ENCODE peak calls at places on chromosome 1, in four cellular contexts. Q is WTC11, A is H9, S is D721Med. C is an unnamed sample.

GRCh38 chr1:8330271-8331125 is 12.6 kb downstream of the SLC45A1 start:
- DNase-seq in A (no peak), S (no peak), Q (no peak), C (no peak)

GRCh38 chr1:199410462-199410861 is 617.0 kb upstream of the NR5A2 start:
- DNase-seq in S (no peak), Q (no peak), A (no peak), C (no peak)

GRCh38 chr1:210558302-210558701 is 229.6 kb downstream of the HHAT start:
- DNase-seq in Q (no peak), S (no peak), A (no peak), C (no peak)

GRCh38 chr1:48675251-48675650 is 101.4 kb downstream of the BEND5 start:
- DNase-seq in Q (no peak), S (no peak), A (no peak), C (peak; percentile 44)

GRCh38 chr1:233172201-233172600 is 123.3 kb downstream of the PCNX2 start:
- DNase-seq in A (no peak), Q (no peak), S (no peak), C (peak; percentile 30)

GRCh38 chr1:110212165-110213142 is 2.3 kb downstream of the KCNC4 start:
- DNase-seq in Q (peak; percentile 30), S (no peak), A (peak; percentile 34), C (no peak)

GRCh38 chr1:19079541-19079940 is 123.1 kb upstream of the IFFO2 start:
- DNase-seq in A (no peak), S (no peak), Q (no peak), C (no peak)

GRCh38 chr1:214446772-214447556 is 104.4 kb downstream of the PTPN14 start:
- DNase-seq in Q (peak; percentile 69), S (no peak), A (peak; percentile 92), C (peak; percentile 97)

GRCh38 chr1:208167229-208167869 is 76.8 kb downstream of the PLXNA2 start:
- DNase-seq in Q (no peak), S (no peak), A (no peak), C (no peak)

GRCh38 chr1:47558601-47559593 is 121.1 kb downstream of the FOXD2 start:
- DNase-seq in S (no peak), A (no peak), Q (no peak), C (peak; percentile 27)

GRCh38 chr1:15949453-15950245 is 26.3 kb downstream of the ZBTB17 start:
- DNase-seq in Q (peak; percentile 55), A (peak; percentile 80), S (no peak), C (peak; percentile 99)

GRCh38 chr1:104466068-104466467 is 716.4 kb downstream of the AMY1C start:
- DNase-seq in A (no peak), Q (no peak), S (no peak), C (no peak)

GRCh38 chr1:155127672-155128468 is at the start of gene EFNA1:
- DNase-seq in A (peak; percentile 56), Q (peak; percentile 61), S (no peak), C (peak; percentile 73)

GRCh38 chr1:61670016-61670415 is 54.9 kb downstream of the TM2D1 start:
- DNase-seq in S (no peak), Q (no peak), A (no peak), C (no peak)

DNA sequence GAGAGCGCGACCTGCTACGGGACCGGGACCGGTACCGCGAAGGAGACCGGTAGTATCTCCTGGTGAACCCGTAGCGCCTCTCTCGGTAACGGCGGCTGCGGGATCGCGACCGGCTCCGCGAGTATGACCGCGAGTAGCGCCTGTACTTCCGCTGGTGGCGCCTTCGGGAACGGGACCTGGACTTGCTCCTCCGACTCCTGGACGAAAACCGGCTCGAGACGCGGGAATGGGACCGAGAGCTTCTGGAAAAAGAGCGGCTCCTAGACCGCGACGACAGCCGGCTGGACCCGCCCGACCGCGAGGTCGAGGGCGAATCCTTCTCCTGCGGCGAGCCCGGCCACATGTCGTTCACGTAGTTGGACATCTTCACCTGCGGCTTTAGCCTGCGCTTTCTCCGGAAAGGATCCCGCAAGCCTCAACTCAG is 642 bp downstream of the RSRP1 start:
- DNase-seq in S (no peak), A (no peak), Q (peak; percentile 52), C (peak; percentile 28)
- TF ChIP-seq CTCF in S (no peak), A (no peak), Q (no peak), C (no peak)

GRCh38 chr1:198056255-198056654 is 100.5 kb upstream of the NEK7 start:
- DNase-seq in Q (peak; percentile 76), A (peak; percentile 72), S (no peak), C (peak; percentile 11)
- TF ChIP-seq CTCF in Q (peak; percentile 52), A (peak; percentile 70), S (peak; percentile 11), C (peak; percentile 21)

DNA sequence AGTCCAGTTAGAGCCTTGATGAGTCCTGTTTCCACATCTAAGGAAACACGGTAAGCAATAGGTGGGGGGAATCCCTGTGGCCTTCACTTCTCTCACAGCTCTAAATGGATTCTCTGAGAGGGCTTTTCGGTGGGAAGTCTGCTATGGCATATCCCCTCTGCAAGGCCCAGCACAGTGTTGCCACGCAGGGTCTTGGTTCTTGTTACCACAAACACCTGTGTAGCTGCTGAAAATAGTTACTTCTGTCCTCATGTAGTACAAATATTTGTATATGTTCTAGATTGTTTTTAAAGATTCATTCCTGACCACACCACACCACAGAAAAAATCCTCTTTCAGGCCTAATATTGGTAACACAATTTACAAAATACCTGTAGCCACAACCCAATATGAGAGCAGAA is 5.6 kb downstream of the ACTA1 start:
- DNase-seq in Q (no peak), A (no peak), S (no peak), C (no peak)
- TF ChIP-seq CTCF in Q (no peak), A (no peak), S (no peak), C (no peak)

GRCh38 chr1:204712718-204713430 is 27.3 kb upstream of the LRRN2 start:
- DNase-seq in S (no peak), Q (no peak), A (no peak), C (no peak)

GRCh38 chr1:204714194-204714860 is 28.8 kb upstream of the LRRN2 start:
- DNase-seq in S (no peak), A (no peak), Q (no peak), C (no peak)

GRCh38 chr1:204716687-204717086 is 31.1 kb upstream of the LRRN2 start:
- DNase-seq in Q (no peak), A (no peak), S (no peak), C (no peak)

GRCh38 chr1:204713541-204713940 is 28.0 kb upstream of the LRRN2 start:
- DNase-seq in Q (no peak), S (no peak), A (no peak), C (no peak)

GRCh38 chr1:204714861-204715511 is 29.4 kb upstream of the LRRN2 start:
- DNase-seq in A (peak; percentile 78), S (no peak), Q (peak; percentile 68), C (peak; percentile 29)
- TF ChIP-seq CTCF in A (peak; percentile 57), S (peak; percentile 87), Q (no peak), C (no peak)

GRCh38 chr1:236997882-236998281 is 6.4 kb downstream of the MT1HL1 start:
- DNase-seq in Q (no peak), S (no peak), A (peak; percentile 61), C (peak; percentile 11)

GRCh38 chr1:236997361-236997760 is 6.9 kb downstream of the MT1HL1 start:
- DNase-seq in A (no peak), S (no peak), Q (no peak), C (no peak)

GRCh38 chr1:236998571-236998970 is 5.7 kb downstream of the MT1HL1 start:
- DNase-seq in A (no peak), S (no peak), Q (no peak), C (no peak)

GRCh38 chr1:237004116-237004515 is at the start of gene MT1HL1:
- DNase-seq in A (no peak), S (no peak), Q (no peak), C (no peak)

GRCh38 chr1:237000191-237000590 is 4.0 kb downstream of the MT1HL1 start:
- DNase-seq in S (no peak), A (no peak), Q (no peak), C (no peak)
- TF ChIP-seq CTCF in S (no peak), A (no peak), Q (no peak), C (no peak)

DNA sequence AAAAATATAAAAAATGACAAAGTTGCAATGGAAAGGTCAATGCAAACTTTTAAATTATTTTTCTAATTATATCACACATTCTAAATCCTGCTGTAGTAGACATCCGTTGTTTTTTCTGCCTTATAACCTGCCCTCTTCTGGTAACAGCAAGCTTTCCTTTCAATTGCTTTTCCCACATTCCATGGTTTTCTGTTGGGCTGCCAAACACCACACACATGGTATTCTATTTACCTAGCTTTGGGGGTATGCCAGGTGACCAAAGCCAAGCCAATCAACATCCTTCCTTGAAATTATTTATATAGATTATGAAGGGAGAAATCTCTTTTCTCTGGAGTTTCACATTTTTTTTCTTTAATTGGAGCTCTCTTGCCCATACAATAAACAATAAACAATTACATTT is 3.4 kb upstream of the LAMC1 start:
- DNase-seq in S (no peak), A (no peak), Q (no peak), C (no peak)
- TF ChIP-seq CTCF in S (no peak), A (peak; percentile 44), Q (no peak), C (peak; percentile 27)

GRCh38 chr1:5637171-5637570 is 355.1 kb downstream of the NPHP4 start:
- DNase-seq in A (no peak), Q (no peak), S (no peak), C (peak; percentile 40)
- TF ChIP-seq CTCF in A (peak; percentile 62), Q (no peak), S (peak; percentile 31), C (peak; percentile 86)

GRCh38 chr1:153669606-153670005 is 1.2 kb downstream of the ILF2 start:
- DNase-seq in S (no peak), Q (no peak), A (no peak), C (no peak)

GRCh38 chr1:153670257-153670858 is 435 bp downstream of the ILF2 start:
- DNase-seq in Q (no peak), S (no peak), A (no peak), C (no peak)

GRCh38 chr1:153667439-153667838 is 3.4 kb downstream of the ILF2 start:
- DNase-seq in Q (no peak), A (no peak), S (no peak), C (no peak)

GRCh38 chr1:153670859-153671622 is at the start of gene ILF2:
- DNase-seq in S (peak; percentile 97), Q (peak; percentile 97), A (peak; percentile 99), C (peak; percentile 100)
- TF ChIP-seq CTCF in S (peak; percentile 51), Q (no peak), A (peak; percentile 37), C (no peak)

GRCh38 chr1:31803610-31804009 is 12.2 kb downstream of the SPOCD1 start:
- DNase-seq in Q (no peak), A (no peak), S (no peak), C (no peak)

GRCh38 chr1:31802190-31803150 is 13.4 kb downstream of the SPOCD1 start:
- DNase-seq in S (no peak), Q (no peak), A (no peak), C (no peak)

GRCh38 chr1:31801450-31801849 is 14.4 kb downstream of the SPOCD1 start:
- DNase-seq in Q (no peak), S (no peak), A (no peak), C (no peak)

GRCh38 chr1:31805318-31805717 is 10.5 kb downstream of the SPOCD1 start:
- DNase-seq in Q (no peak), A (no peak), S (no peak), C (no peak)

GRCh38 chr1:31804098-31804497 is 11.7 kb downstream of the SPOCD1 start:
- DNase-seq in Q (no peak), A (no peak), S (no peak), C (no peak)
- TF ChIP-seq CTCF in Q (no peak), A (no peak), S (no peak), C (no peak)